ENCODE peak calls at places on chromosomes 6 and 20, in six cellular contexts. L is astrocyte of the spinal cord, A is brain microvascular endothelial cell, V is foreskin fibroblast, E is aorta, D is HCT116. Z is an unnamed sample.

GRCh38 chr6:110048221-110048875 is 70.2 kb downstream of the GPR6 start:
- DNase-seq in L (no peak), A (peak), V (no peak), E (no peak), D (no peak), Z (no peak)

GRCh38 chr6:27495386-27496135 is 22.7 kb upstream of the ZNF184 start:
- DNase-seq in L (peak), A (peak), V (peak), E (peak), D (peak), Z (peak)

GRCh38 chr20:50389808-50390684 is 120.1 kb upstream of the PTPN1 start:
- DNase-seq in L (no peak), A (no peak), V (no peak), E (no peak), D (no peak), Z (no peak)

GRCh38 chr6:2770171-2770570 is 5.0 kb downstream of the WRNIP1 start:
- DNase-seq in L (no peak), A (no peak), V (no peak), E (peak), D (no peak), Z (no peak)

GRCh38 chr20:8940311-8940710 is 128.6 kb upstream of the PLCB4 start:
- DNase-seq in L (no peak), A (no peak), V (peak), E (no peak), D (no peak), Z (peak)

GRCh38 chr6:138815797-138816528 is 20.1 kb downstream of the ECT2L start:
- DNase-seq in L (peak), A (peak), V (peak), E (no peak), D (peak), Z (peak)

GRCh38 chr20:19785173-19785799 is 27.2 kb downstream of the RIN2 start:
- DNase-seq in L (peak), A (no peak), V (no peak), E (no peak), D (no peak), Z (peak)

GRCh38 chr20:3784863-3785239 is 1.7 kb downstream of the CENPB start:
- DNase-seq in L (no peak), A (no peak), V (no peak), E (no peak), D (no peak), Z (no peak)

GRCh38 chr6:113662688-113663333 is 194.3 kb upstream of the MARCKS start:
- DNase-seq in L (no peak), A (no peak), V (no peak), E (no peak), D (no peak), Z (no peak)

GRCh38 chr6:125193208-125193607 is 39.6 kb downstream of the TPD52L1 start:
- DNase-seq in L (no peak), A (no peak), V (no peak), E (no peak), D (no peak), Z (no peak)

GRCh38 chr6:3341467-3341866 is 82.7 kb downstream of the PSMG4 start:
- DNase-seq in L (peak), A (peak), V (peak), E (peak), D (no peak), Z (peak)

GRCh38 chr6:143792402-143793339 is 50.5 kb upstream of the LTV1 start:
- DNase-seq in L (no peak), A (no peak), V (no peak), E (no peak), D (no peak), Z (no peak)

GRCh38 chr6:137387365-137387764 is 106.8 kb downstream of the OLIG3 start:
- DNase-seq in L (no peak), A (no peak), V (no peak), E (no peak), D (no peak), Z (no peak)

GRCh38 chr6:71420693-71421328 is 132.2 kb downstream of the OGFRL1 start:
- DNase-seq in L (peak), A (peak), V (peak), E (peak), D (no peak), Z (peak)

GRCh38 chr6:6875818-6876470 is 231.8 kb upstream of the RREB1 start:
- DNase-seq in L (peak), A (peak), V (peak), E (no peak), D (peak), Z (peak)

GRCh38 chr20:19620471-19620870 is 137.6 kb upstream of the RIN2 start:
- DNase-seq in L (no peak), A (no peak), V (no peak), E (no peak), D (no peak), Z (no peak)

GRCh38 chr20:6559791-6560190 is 207.7 kb upstream of the BMP2 start:
- DNase-seq in L (no peak), A (no peak), V (no peak), E (no peak), D (no peak), Z (no peak)

GRCh38 chr6:33622456-33623431 is 1.6 kb downstream of the ITPR3 start:
- DNase-seq in L (no peak), A (no peak), V (peak), E (no peak), D (no peak), Z (no peak)

GRCh38 chr6:128438311-128438916 is 82.0 kb downstream of the PTPRK start:
- DNase-seq in L (no peak), A (no peak), V (no peak), E (no peak), D (no peak), Z (no peak)

GRCh38 chr20:9515761-9516657 is 1.6 kb downstream of the LAMP5 start:
- DNase-seq in L (no peak), A (no peak), V (no peak), E (no peak), D (peak), Z (no peak)

GRCh38 chr6:43971776-43972126 is 155.5 kb downstream of the MRPL14 start:
- DNase-seq in L (no peak), A (no peak), V (no peak), E (no peak), D (no peak), Z (no peak)

GRCh38 chr6:15434263-15434662 is 188.4 kb downstream of the JARID2 start:
- DNase-seq in L (no peak), A (no peak), V (no peak), E (no peak), D (no peak), Z (no peak)

GRCh38 chr20:35320396-35321126 is 28.3 kb upstream of the FAM83C start:
- DNase-seq in L (peak), A (peak), V (peak), E (no peak), D (peak), Z (peak)

GRCh38 chr20:36098364-36098763 is 56.2 kb upstream of the EPB41L1 start:
- DNase-seq in L (peak), A (no peak), V (no peak), E (peak), D (no peak), Z (no peak)

GRCh38 chr6:152496731-152497130 is 140.4 kb downstream of the SYNE1 start:
- DNase-seq in L (no peak), A (no peak), V (no peak), E (no peak), D (no peak), Z (no peak)

GRCh38 chr6:130202782-130203181 is 20.0 kb downstream of the SAMD3 start:
- DNase-seq in L (no peak), A (no peak), V (no peak), E (no peak), D (no peak), Z (no peak)

GRCh38 chr20:16267526-16267925 is 305.7 kb downstream of the KIF16B start:
- DNase-seq in L (no peak), A (no peak), V (no peak), E (no peak), D (no peak), Z (no peak)

GRCh38 chr6:145015739-145016558 is 719.4 kb downstream of the EPM2A start:
- DNase-seq in L (peak), A (peak), V (peak), E (no peak), D (peak), Z (peak)

GRCh38 chr6:13215390-13215789 is 112.9 kb downstream of the TBC1D7 start:
- DNase-seq in L (no peak), A (no peak), V (no peak), E (no peak), D (no peak), Z (no peak)

GRCh38 chr6:145028144-145028818 is 707.0 kb downstream of the EPM2A start:
- DNase-seq in L (peak), A (peak), V (peak), E (no peak), D (peak), Z (no peak)

GRCh38 chr6:167696261-167696660 is 130.4 kb upstream of the AFDN start:
- DNase-seq in L (no peak), A (no peak), V (no peak), E (no peak), D (no peak), Z (no peak)

GRCh38 chr6:126112171-126112632 is 125.9 kb downstream of the TRMT11 start:
- DNase-seq in L (peak), A (no peak), V (peak), E (no peak), D (no peak), Z (peak)

GRCh38 chr20:2101057-2101934 is at the start of gene STK35:
- DNase-seq in L (no peak), A (no peak), V (peak), E (peak), D (peak), Z (no peak)

GRCh38 chr20:47681977-47682812 is 103.1 kb downstream of the SULF2 start:
- DNase-seq in L (no peak), A (no peak), V (peak), E (no peak), D (no peak), Z (no peak)

GRCh38 chr6:68196645-68197044 is 438.4 kb upstream of the ADGRB3 start:
- DNase-seq in L (peak), A (peak), V (peak), E (no peak), D (no peak), Z (no peak)

GRCh38 chr6:41470341-41471063 is 75.7 kb upstream of the FOXP4 start:
- DNase-seq in L (peak), A (peak), V (no peak), E (peak), D (no peak), Z (no peak)

GRCh38 chr6:41469156-41469950 is 76.8 kb upstream of the FOXP4 start:
- DNase-seq in L (no peak), A (no peak), V (no peak), E (peak), D (no peak), Z (no peak)

GRCh38 chr6:41474213-41474933 is 71.8 kb upstream of the FOXP4 start:
- DNase-seq in L (no peak), A (no peak), V (no peak), E (no peak), D (no peak), Z (no peak)

GRCh38 chr6:41469951-41470340 is 76.2 kb upstream of the FOXP4 start:
- DNase-seq in L (peak), A (no peak), V (no peak), E (no peak), D (no peak), Z (no peak)

GRCh38 chr6:41471064-41471895 is 74.9 kb upstream of the FOXP4 start:
- DNase-seq in L (no peak), A (no peak), V (no peak), E (peak), D (no peak), Z (no peak)
- H3K4me3 ChIP-seq in L (no peak), A (no peak), V (no peak), E (no peak), D (peak), Z (no peak)

DNA sequence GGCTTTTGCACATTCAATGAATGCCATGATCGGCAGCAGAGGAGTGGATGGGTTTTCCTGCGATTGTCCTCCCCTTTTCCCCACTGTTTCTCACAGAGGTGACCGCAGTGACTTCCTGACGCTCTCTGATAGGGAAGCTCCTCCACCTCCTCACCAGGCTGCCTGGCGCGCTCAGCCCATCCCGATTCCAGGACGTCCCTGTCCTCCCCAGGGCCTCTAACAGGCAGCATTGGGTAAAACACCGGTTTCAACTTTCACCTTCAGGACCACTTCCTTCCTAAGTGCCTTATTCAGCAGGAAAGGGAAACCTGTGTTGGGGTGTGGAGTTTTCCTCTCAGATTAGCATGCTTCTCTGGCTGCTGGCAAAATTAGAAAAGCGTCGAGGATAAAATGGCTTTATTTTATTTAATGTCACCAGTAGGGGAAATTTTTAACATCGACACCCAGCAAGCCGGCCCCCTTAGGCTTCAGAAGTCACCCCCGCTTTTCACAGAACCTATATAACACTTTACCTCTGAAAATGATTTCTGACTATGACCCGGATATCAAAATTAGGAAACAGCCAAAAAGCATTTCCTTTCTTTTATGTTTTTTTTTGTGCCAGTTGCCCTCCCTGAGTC is 570.4 kb upstream of the GJE1 start:
- DNase-seq in L (no peak), A (peak), V (no peak), E (peak), D (no peak), Z (no peak)
- H3K4me3 ChIP-seq in L (no peak), A (peak), V (peak), E (peak), D (no peak), Z (no peak)

DNA sequence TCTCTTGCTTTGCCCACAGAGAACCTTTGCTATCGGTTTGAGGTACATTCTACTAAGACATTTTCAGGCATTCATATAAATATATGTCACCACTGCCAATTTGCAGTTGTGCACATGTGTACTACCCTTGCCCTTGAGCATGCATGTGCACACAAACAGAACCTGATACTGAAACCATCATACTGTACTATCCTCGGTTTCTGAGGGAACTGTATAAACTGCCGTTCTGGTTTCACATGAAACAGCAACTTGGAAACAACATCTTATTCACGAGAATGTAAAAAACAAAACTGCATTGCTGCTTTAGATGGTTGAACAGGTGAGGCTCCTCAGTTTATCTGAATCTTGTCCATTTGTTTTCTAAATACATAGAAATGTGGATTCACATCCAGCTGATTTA is 151.2 kb upstream of the TMEM170B start:
- DNase-seq in L (no peak), A (no peak), V (no peak), E (no peak), D (no peak), Z (no peak)
- H3K4me3 ChIP-seq in L (no peak), A (no peak), V (no peak), E (no peak), D (no peak), Z (no peak)

DNA sequence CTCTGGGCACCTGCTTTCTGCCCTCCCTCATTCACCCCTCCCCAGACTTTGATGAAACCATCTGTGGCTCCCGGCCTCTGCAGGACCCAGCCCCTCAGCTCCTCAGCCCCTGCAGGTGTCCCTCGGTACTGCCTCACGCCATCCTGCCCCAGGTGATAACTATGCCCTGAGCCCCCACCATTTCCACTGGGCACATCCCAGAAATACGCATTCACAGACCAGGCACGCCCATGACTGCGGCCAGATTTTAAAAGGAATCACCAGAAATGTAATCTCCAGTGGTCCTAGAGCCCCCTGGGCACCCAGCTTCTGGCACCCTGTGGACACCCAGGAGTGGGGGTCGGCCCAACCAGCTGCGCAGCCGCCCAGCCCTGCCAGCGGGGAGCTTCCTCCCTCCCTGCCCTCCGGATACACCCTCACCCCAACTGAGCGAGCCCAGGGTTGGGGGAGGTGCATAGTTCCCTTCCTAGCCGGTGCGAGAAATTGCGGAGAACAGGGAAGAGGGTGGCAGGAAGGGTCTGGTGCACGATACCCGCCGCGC is 585 bp upstream of the NTSR1 start:
- DNase-seq in L (no peak), A (no peak), V (no peak), E (no peak), D (peak), Z (no peak)
- H3K4me3 ChIP-seq in L (no peak), A (no peak), V (no peak), E (no peak), D (peak), Z (no peak)

DNA sequence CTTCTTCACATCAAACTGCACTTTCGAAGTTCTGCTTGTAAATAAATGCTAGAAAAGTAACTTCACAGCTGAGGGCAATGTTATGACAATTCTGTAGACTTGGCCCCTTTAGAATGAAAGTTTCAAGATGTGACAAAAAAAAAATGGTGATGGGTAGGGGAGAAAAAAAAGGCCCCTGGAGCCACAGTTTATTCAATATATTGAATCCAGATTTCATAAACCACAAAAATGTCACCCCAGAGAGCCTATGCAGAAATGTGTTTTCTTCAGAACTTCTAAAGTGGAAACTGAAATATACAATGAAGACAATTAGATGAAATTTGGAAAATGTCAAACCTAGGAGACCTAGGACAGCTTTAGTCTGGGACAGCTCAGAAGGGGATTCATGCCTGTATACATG is 143.1 kb downstream of the EDN3 start:
- DNase-seq in L (no peak), A (no peak), V (no peak), E (no peak), D (no peak), Z (no peak)
- H3K4me3 ChIP-seq in L (no peak), A (no peak), V (no peak), E (no peak), D (no peak), Z (no peak)

Z was measured in AG04449.